ENCODE peak calls at places on chromosome 6, in five cellular contexts. G, X, U, V and S are unnamed samples. For H3K4me1, the result is how much of the 10 kb centered on the place peaks cover.

GRCh38 chr6:6856538-6857523 is 250.9 kb upstream of the RREB1 start:
- DNase-seq in G (peak), X (no peak), U (no peak), V (no peak), S (peak)

GRCh38 chr6:154410619-154411044 is 54.0 kb upstream of the IPCEF1 start:
- DNase-seq in G (no peak), X (no peak), U (peak), V (peak), S (peak)

GRCh38 chr6:16723833-16724232 is 37.4 kb downstream of the ATXN1 start:
- DNase-seq in G (no peak), X (no peak), U (peak), V (no peak), S (peak)

GRCh38 chr6:88380083-88380482 is 213.9 kb upstream of the CNR1 start:
- DNase-seq in G (no peak), X (no peak), U (peak), V (peak), S (no peak)

GRCh38 chr6:35717449-35718353 is 19.1 kb upstream of the ARMC12 start:
- DNase-seq in G (no peak), X (no peak), U (no peak), V (peak), S (no peak)

GRCh38 chr6:131427441-131428051 is 145.5 kb upstream of the ARG1 start:
- DNase-seq in G (no peak), X (no peak), U (no peak), V (no peak), S (no peak)

GRCh38 chr6:117538615-117539014 is 56.1 kb downstream of the DCBLD1 start:
- DNase-seq in G (no peak), X (no peak), U (no peak), V (no peak), S (no peak)

GRCh38 chr6:166474721-166475565 is 92.2 kb upstream of the MPC1 start:
- DNase-seq in G (no peak), X (no peak), U (no peak), V (peak), S (no peak)

GRCh38 chr6:1761472-1761871 is 151.8 kb downstream of the FOXC1 start:
- DNase-seq in G (no peak), X (no peak), U (no peak), V (no peak), S (no peak)

GRCh38 chr6:148112851-148113319 is 229.8 kb upstream of the SASH1 start:
- DNase-seq in G (no peak), X (no peak), U (no peak), V (no peak), S (no peak)

GRCh38 chr6:90508753-90509152 is 78.1 kb downstream of the MAP3K7 start:
- DNase-seq in G (no peak), X (no peak), U (no peak), V (no peak), S (no peak)

GRCh38 chr6:47535316-47536046 is 57.9 kb downstream of the CD2AP start:
- DNase-seq in G (no peak), X (no peak), U (no peak), V (no peak), S (no peak)
- H3K4me1 ChIP-seq in G (under half), X (under half), U (under half), V (under half), S (under half)

GRCh38 chr6:140046030-140046632 is 671.7 kb upstream of the CITED2 start:
- DNase-seq in G (no peak), X (no peak), U (no peak), V (no peak), S (no peak)

GRCh38 chr6:140043762-140044378 is 669.4 kb upstream of the CITED2 start:
- DNase-seq in G (no peak), X (no peak), U (peak), V (no peak), S (no peak)

GRCh38 chr6:140043357-140043756 is 668.9 kb upstream of the CITED2 start:
- DNase-seq in G (no peak), X (no peak), U (peak), V (no peak), S (peak)

GRCh38 chr6:140044626-140045025 is 670.2 kb upstream of the CITED2 start:
- DNase-seq in G (no peak), X (no peak), U (no peak), V (no peak), S (no peak)

DNA sequence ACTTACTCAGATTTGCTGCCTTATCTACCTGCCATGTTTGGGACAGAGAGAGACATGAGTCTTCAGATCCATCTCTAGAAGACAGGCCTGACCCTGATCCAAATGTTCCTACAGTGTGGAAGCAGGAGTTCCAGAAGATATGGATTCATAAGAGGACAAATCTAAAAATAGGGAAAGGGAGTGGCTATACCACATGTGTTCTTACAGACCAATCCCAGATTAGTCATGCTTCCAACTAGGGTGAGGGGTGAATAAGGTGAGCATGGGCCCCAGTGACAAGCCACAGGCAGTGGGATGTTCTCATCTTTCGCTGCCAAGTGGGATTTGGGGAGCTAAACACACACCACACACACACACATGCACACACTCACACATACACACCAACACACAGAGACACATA is 670.7 kb upstream of the CITED2 start:
- DNase-seq in G (no peak), X (no peak), U (no peak), V (no peak), S (no peak)
- H3K4me1 ChIP-seq in G (under half), X (under half), U (under half), V (under half), S (under half)

GRCh38 chr6:5667737-5668136 is 339.0 kb downstream of the NRN1 start:
- DNase-seq in G (peak), X (no peak), U (no peak), V (no peak), S (no peak)
- H3K4me1 ChIP-seq in G (half or more), X (half or more), U (under half), V (under half), S (under half)

DNA sequence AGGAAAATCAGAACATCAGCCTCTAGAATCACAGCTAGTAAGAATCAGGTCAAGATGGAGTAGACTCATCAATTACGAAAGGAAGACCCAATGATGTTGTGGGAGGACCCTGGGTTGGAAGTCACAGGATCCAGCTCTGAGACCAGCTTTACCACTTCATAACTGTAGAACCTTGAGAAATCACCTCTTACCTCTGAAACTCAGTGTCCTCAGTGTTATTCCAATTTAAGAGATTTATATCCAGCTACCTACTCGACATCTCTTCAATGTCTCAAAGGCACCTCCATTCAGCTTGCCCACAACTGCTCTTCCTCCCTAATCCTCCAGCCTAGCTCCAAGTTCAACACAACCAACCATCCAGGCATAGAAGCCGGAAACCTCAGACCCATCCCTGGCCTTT is 16.3 kb downstream of the MRPL14 start:
- DNase-seq in G (no peak), X (no peak), U (no peak), V (no peak), S (no peak)
- H3K4me1 ChIP-seq in G (under half), X (under half), U (under half), V (under half), S (under half)

DNA sequence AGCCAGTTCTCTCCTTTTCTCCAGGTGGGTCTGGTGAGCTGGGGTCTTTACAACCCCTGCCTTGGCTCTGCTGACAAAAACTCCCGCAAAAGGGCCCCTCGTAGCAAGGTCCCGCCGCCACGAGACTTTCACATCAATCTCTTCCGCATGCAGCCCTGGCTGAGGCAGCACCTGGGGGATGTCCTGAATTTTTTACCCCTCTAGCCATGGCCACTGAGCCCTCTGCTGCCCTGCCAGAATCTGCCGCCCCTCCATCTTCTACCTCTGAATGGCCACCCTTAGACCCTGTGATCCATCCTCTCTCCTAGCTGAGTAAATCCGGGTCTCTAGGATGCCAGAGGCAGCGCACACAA is 765 bp upstream of the CFB start:
- DNase-seq in G (no peak), X (no peak), U (no peak), V (no peak), S (no peak)
- H3K4me1 ChIP-seq in G (under half), X (under half), U (under half), V (under half), S (under half)

GRCh38 chr6:158021376-158021775 is 39.7 kb downstream of the SYNJ2 start:
- DNase-seq in G (no peak), X (no peak), U (no peak), V (no peak), S (no peak)
- H3K4me1 ChIP-seq in G (under half), X (under half), U (half or more), V (under half), S (under half)

GRCh38 chr6:4906942-4907300 is 96.9 kb downstream of the RPP40 start:
- DNase-seq in G (no peak), X (no peak), U (no peak), V (no peak), S (no peak)

GRCh38 chr6:4909063-4909645 is 94.7 kb downstream of the RPP40 start:
- DNase-seq in G (no peak), X (no peak), U (no peak), V (no peak), S (no peak)

GRCh38 chr6:4908062-4908461 is 95.8 kb downstream of the RPP40 start:
- DNase-seq in G (no peak), X (no peak), U (no peak), V (no peak), S (no peak)

GRCh38 chr6:4906293-4906941 is 97.4 kb downstream of the RPP40 start:
- DNase-seq in G (no peak), X (no peak), U (no peak), V (no peak), S (no peak)

DNA sequence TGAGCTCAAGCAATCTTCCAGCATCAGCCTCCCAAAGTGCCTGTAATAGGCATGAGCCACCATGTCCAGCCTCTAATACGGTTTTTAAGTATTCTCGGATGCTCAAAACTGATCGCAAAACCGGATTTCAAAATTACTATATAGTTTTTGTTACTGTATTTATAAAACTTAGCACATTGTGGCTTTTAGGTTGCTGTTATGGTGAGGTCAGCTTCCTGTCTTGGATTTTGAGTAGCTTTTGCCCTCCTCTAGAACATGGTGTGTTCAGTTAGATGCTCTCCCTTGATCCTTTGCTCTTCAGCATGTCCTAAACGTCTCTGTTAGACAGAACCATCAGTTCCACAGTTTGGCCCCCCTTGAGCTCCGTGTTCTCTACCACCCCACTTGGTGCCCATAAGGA is 96.2 kb downstream of the RPP40 start:
- DNase-seq in G (no peak), X (no peak), U (no peak), V (no peak), S (no peak)
- H3K4me1 ChIP-seq in G (under half), X (under half), U (under half), V (under half), S (under half)

DNA sequence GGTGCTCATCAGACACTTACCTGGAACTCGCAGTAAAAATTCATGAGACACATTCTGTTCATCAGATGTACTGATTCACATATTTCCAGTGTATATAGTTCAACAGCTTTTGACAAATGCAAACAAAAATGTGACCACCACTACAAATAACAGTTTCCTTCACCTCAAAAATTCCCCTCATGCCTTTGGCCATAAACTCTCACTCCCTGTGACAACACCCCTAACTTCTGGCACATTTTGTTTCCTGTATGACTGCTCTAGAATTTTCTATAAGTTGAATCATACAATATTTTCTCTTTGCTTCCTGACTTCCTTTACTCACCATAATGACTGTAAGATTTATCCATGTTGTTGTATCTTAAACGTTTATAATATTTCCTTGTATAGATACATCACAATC is 63.7 kb downstream of the C6orf118 start:
- DNase-seq in G (no peak), X (no peak), U (peak), V (no peak), S (no peak)
- H3K4me1 ChIP-seq in G (under half), X (under half), U (under half), V (under half), S (under half)